ENCODE peak calls at places on chromosomes 2 and 18, in eight cellular contexts. W, K, H, T, O, S, L and B are unnamed samples.
A peak's percentile ranks its signal among the peaks of the same experiment; 100 is the strongest.

GRCh38 chr2:58266211-58266610 is 25.1 kb upstream of the FANCL start:
- DNase-seq in W (no peak), K (no peak), H (no peak), T (no peak), O (peak; percentile 31), S (no peak), L (no peak), B (no peak)

GRCh38 chr18:63322908-63323634 is 3.5 kb upstream of the BCL2 start:
- DNase-seq in W (no peak), K (no peak), H (peak; percentile 70), T (peak; percentile 76), O (peak; percentile 73), S (peak; percentile 64), L (no peak), B (peak; percentile 52)

GRCh38 chr2:229261076-229261475 is 10.0 kb downstream of the PID1 start:
- DNase-seq in W (no peak), K (no peak), H (no peak), T (no peak), O (no peak), S (no peak), L (no peak), B (no peak)

GRCh38 chr2:28250006-28250405 is 142.7 kb upstream of the FOSL2 start:
- DNase-seq in W (no peak), K (peak; percentile 44), H (no peak), T (no peak), O (peak; percentile 79), S (peak; percentile 69), L (no peak), B (peak; percentile 94)

GRCh38 chr18:1805526-1805925 is 765.8 kb downstream of the METTL4 start:
- DNase-seq in W (no peak), K (no peak), H (no peak), T (no peak), O (no peak), S (no peak), L (no peak), B (no peak)

GRCh38 chr2:50856112-50856511 is 175.8 kb downstream of the NRXN1 start:
- DNase-seq in W (no peak), K (no peak), H (no peak), T (no peak), O (peak; percentile 13), S (no peak), L (no peak), B (no peak)

GRCh38 chr2:226329180-226329579 is 470.4 kb downstream of the IRS1 start:
- DNase-seq in W (no peak), K (no peak), H (no peak), T (no peak), O (no peak), S (no peak), L (no peak), B (no peak)

GRCh38 chr2:70460333-70460732 is 93.3 kb downstream of the TGFA start:
- DNase-seq in W (no peak), K (no peak), H (no peak), T (no peak), O (no peak), S (no peak), L (no peak), B (no peak)

GRCh38 chr2:18900691-18901113 is 311.3 kb upstream of the NT5C1B start:
- DNase-seq in W (no peak), K (no peak), H (no peak), T (no peak), O (no peak), S (no peak), L (no peak), B (no peak)

GRCh38 chr18:59672125-59672769 is 25.0 kb downstream of the CCBE1 start:
- DNase-seq in W (no peak), K (no peak), H (no peak), T (peak; percentile 56), O (no peak), S (peak; percentile 13), L (no peak), B (no peak)

GRCh38 chr2:105409717-105410116 is 10.9 kb upstream of the FHL2 start:
- DNase-seq in W (no peak), K (no peak), H (no peak), T (peak; percentile 1), O (no peak), S (peak; percentile 89), L (no peak), B (peak; percentile 81)

GRCh38 chr18:23890589-23890988 is 124.0 kb upstream of the TTC39C start:
- DNase-seq in W (no peak), K (no peak), H (no peak), T (no peak), O (no peak), S (no peak), L (no peak), B (peak; percentile 57)

GRCh38 chr2:127953128-127953718 is 67.5 kb upstream of the AMMECR1L start:
- DNase-seq in W (no peak), K (no peak), H (no peak), T (no peak), O (no peak), S (no peak), L (no peak), B (no peak)

GRCh38 chr2:160293401-160293911 is 93.4 kb upstream of the ITGB6 start:
- DNase-seq in W (no peak), K (no peak), H (no peak), T (no peak), O (peak; percentile 88), S (peak; percentile 17), L (no peak), B (peak; percentile 96)

GRCh38 chr2:127770973-127771735 is 39.8 kb downstream of the WDR33 start:
- DNase-seq in W (no peak), K (no peak), H (no peak), T (no peak), O (peak; percentile 97), S (peak; percentile 41), L (no peak), B (peak; percentile 94)

GRCh38 chr2:12610314-12610713 is 106.4 kb upstream of the TRIB2 start:
- DNase-seq in W (no peak), K (no peak), H (no peak), T (no peak), O (no peak), S (no peak), L (no peak), B (no peak)

GRCh38 chr2:28085183-28085582 is 194.7 kb downstream of the BABAM2 start:
- DNase-seq in W (no peak), K (no peak), H (no peak), T (no peak), O (no peak), S (no peak), L (no peak), B (no peak)

GRCh38 chr2:48108455-48108854 is 202.2 kb upstream of the FBXO11 start:
- DNase-seq in W (no peak), K (no peak), H (no peak), T (no peak), O (no peak), S (no peak), L (no peak), B (no peak)

GRCh38 chr2:42949125-42949524 is 156.7 kb upstream of the HAAO start:
- DNase-seq in W (peak; percentile 8), K (no peak), H (no peak), T (no peak), O (no peak), S (no peak), L (peak; percentile 40), B (no peak)

GRCh38 chr2:239944706-239945551 is 80.2 kb downstream of the NDUFA10 start:
- DNase-seq in W (no peak), K (no peak), H (no peak), T (no peak), O (no peak), S (no peak), L (peak; percentile 93), B (no peak)

GRCh38 chr18:78073275-78073674 is 823.6 kb downstream of the GALR1 start:
- DNase-seq in W (no peak), K (no peak), H (no peak), T (peak; percentile 21), O (no peak), S (peak; percentile 39), L (no peak), B (no peak)

GRCh38 chr2:170249761-170250160 is 71.8 kb downstream of the MYO3B start:
- DNase-seq in W (no peak), K (no peak), H (no peak), T (no peak), O (no peak), S (no peak), L (no peak), B (no peak)

GRCh38 chr18:79871026-79871390 is 73.3 kb downstream of the KCNG2 start:
- DNase-seq in W (no peak), K (no peak), H (no peak), T (no peak), O (no peak), S (no peak), L (peak; percentile 77), B (no peak)

GRCh38 chr18:8741524-8741923 is 36.2 kb downstream of the MTCL1 start:
- DNase-seq in W (no peak), K (no peak), H (no peak), T (peak; percentile 66), O (no peak), S (no peak), L (no peak), B (no peak)

GRCh38 chr18:435940-436339 is 64.6 kb downstream of the COLEC12 start:
- DNase-seq in W (no peak), K (no peak), H (no peak), T (no peak), O (no peak), S (no peak), L (no peak), B (no peak)

GRCh38 chr2:127051780-127052067 is 55.2 kb downstream of the BIN1 start:
- DNase-seq in W (no peak), K (no peak), H (no peak), T (no peak), O (no peak), S (no peak), L (no peak), B (no peak)

GRCh38 chr2:204917089-204917701 is 371.9 kb downstream of the PARD3B start:
- DNase-seq in W (no peak), K (no peak), H (no peak), T (no peak), O (no peak), S (no peak), L (no peak), B (no peak)

GRCh38 chr2:54122171-54122935 is 6.9 kb downstream of the ACYP2 start:
- DNase-seq in W (no peak), K (no peak), H (no peak), T (no peak), O (peak; percentile 11), S (no peak), L (no peak), B (no peak)

GRCh38 chr2:24704682-24705081 is 88.5 kb downstream of the PTRHD1 start:
- DNase-seq in W (no peak), K (no peak), H (no peak), T (no peak), O (no peak), S (no peak), L (no peak), B (no peak)

GRCh38 chr2:143334837-143335236 is 205.6 kb downstream of the ARHGAP15 start:
- DNase-seq in W (no peak), K (no peak), H (no peak), T (no peak), O (peak; percentile 1), S (no peak), L (no peak), B (no peak)

GRCh38 chr2:230216489-230216888 is 3.3 kb downstream of the SP110 start:
- DNase-seq in W (no peak), K (no peak), H (no peak), T (no peak), O (no peak), S (no peak), L (no peak), B (no peak)

GRCh38 chr18:46190667-46191066 is 86.5 kb downstream of the HAUS1 start:
- DNase-seq in W (no peak), K (no peak), H (no peak), T (no peak), O (no peak), S (no peak), L (no peak), B (no peak)

GRCh38 chr2:47038656-47039501 is 116.2 kb downstream of the STPG4 start:
- DNase-seq in W (peak; percentile 42), K (no peak), H (no peak), T (no peak), O (peak; percentile 38), S (no peak), L (no peak), B (no peak)

GRCh38 chr2:112640800-112641675 is 4.7 kb upstream of the SLC20A1 start:
- DNase-seq in W (no peak), K (no peak), H (no peak), T (no peak), O (peak; percentile 79), S (peak; percentile 75), L (no peak), B (peak; percentile 71)